ENCODE peak calls at places on chromosomes 4 and X, in nine cellular contexts. B is nephron progenitor cell, Q is GM03348, G is mesothelial cell of epicardium, V is Right ventricle myocardium inferior, O is ovary, L is lower leg skin, N is HCT116, I is GM13977. P is an unnamed sample.

GRCh38 chrX:100911731-100912130 is 17.0 kb downstream of the XKRX start:
- DNase-seq in B (no peak), Q (no peak), G (no peak), V (no peak), O (no peak), L (no peak), N (no peak), I (no peak), P (no peak)

GRCh38 chrX:23334536-23334870 is at the start of gene PTCHD1:
- DNase-seq in B (peak; percentile 42), Q (no peak), G (no peak), V (no peak), O (no peak), L (no peak), N (no peak), I (no peak), P (no peak)

GRCh38 chr4:92305148-92305877 is 1.5 kb downstream of the GRID2 start:
- DNase-seq in B (peak; percentile 85), Q (peak; percentile 37), G (no peak), V (peak; percentile 66), O (peak; percentile 62), L (no peak), N (peak; percentile 22), I (peak; percentile 21), P (peak; percentile 25)

GRCh38 chr4:16294455-16294854 is 68.2 kb upstream of the TAPT1 start:
- DNase-seq in B (no peak), Q (peak; percentile 47), G (no peak), V (no peak), O (no peak), L (no peak), N (no peak), I (no peak), P (no peak)

GRCh38 chr4:37890501-37891220 is at the start of gene TBC1D1:
- DNase-seq in B (peak; percentile 54), Q (peak; percentile 46), G (no peak), V (peak; percentile 90), O (peak; percentile 66), L (no peak), N (no peak), I (peak; percentile 72), P (peak; percentile 83)

GRCh38 chr4:185914583-185915199 is 102.7 kb upstream of the SORBS2 start:
- DNase-seq in B (no peak), Q (no peak), G (no peak), V (no peak), O (no peak), L (no peak), N (no peak), I (no peak), P (no peak)

GRCh38 chrX:72031634-72032033 is 100.1 kb downstream of the RTL5 start:
- DNase-seq in B (no peak), Q (no peak), G (no peak), V (no peak), O (no peak), L (no peak), N (no peak), I (no peak), P (no peak)

GRCh38 chrX:136067097-136067496 is 80.2 kb upstream of the FHL1 start:
- DNase-seq in B (no peak), Q (no peak), G (no peak), V (no peak), O (no peak), L (no peak), N (no peak), I (no peak), P (no peak)

GRCh38 chr4:45325112-45325462 is 598.7 kb upstream of the GNPDA2 start:
- DNase-seq in B (no peak), Q (no peak), G (no peak), V (no peak), O (no peak), L (no peak), N (no peak), I (no peak), P (no peak)

GRCh38 chr4:47519239-47519883 is 34.3 kb downstream of the ATP10D start:
- DNase-seq in B (no peak), Q (no peak), G (no peak), V (no peak), O (no peak), L (no peak), N (no peak), I (peak; percentile 53), P (no peak)

GRCh38 chr4:148116264-148116663 is 325.9 kb downstream of the NR3C2 start:
- DNase-seq in B (no peak), Q (peak; percentile 36), G (no peak), V (no peak), O (no peak), L (no peak), N (no peak), I (no peak), P (no peak)

GRCh38 chr4:38157592-38157991 is 197.4 kb downstream of the PTTG2 start:
- DNase-seq in B (no peak), Q (no peak), G (no peak), V (no peak), O (no peak), L (peak; percentile 61), N (no peak), I (no peak), P (no peak)

GRCh38 chrX:12971282-12972003 is 3.5 kb upstream of the TMSB4X start:
- DNase-seq in B (no peak), Q (no peak), G (no peak), V (peak; percentile 71), O (peak; percentile 50), L (no peak), N (no peak), I (no peak), P (peak; percentile 38)